ENCODE peak calls at places on chromosomes 4 and X, in eight cellular contexts. Y is T-helper 2 cell; T is fibroblast of mammary gland; L is psoas muscle; J is cardiac muscle cell; A is caudate nucleus; Z is HFF-Myc; W is natural killer cell treated with Interleukin-12 subunit alpha and Interleukin-12 subunit beta and Interleukin-15 and Interleukin-18, amount 100 ng/mL, for 72 hours. G is an unnamed sample.
A peak's percentile ranks its signal among the peaks of the same experiment; 100 is the strongest.

GRCh38 chr4:105895324-105895608 is at the start of gene NPNT:
- DNase-seq in J (peak; percentile 79), T (no peak), W (no peak), A (no peak), L (no peak), Y (no peak), Z (no peak), G (no peak)

GRCh38 chr4:3074846-3075651 is 568 bp downstream of the HTT start:
- DNase-seq in Z (peak; percentile 21), L (peak; percentile 43), A (no peak), T (peak; percentile 52), W (peak; percentile 65), Y (no peak), J (peak; percentile 86), G (peak; percentile 55)

GRCh38 chrX:65601530-65602281 is 65.7 kb upstream of the MSN start:
- DNase-seq in T (peak; percentile 91), L (peak; percentile 81), Z (peak; percentile 49), A (no peak), J (no peak), W (no peak), Y (no peak), G (peak; percentile 94)

GRCh38 chr4:157045507-157046127 is 30.3 kb upstream of the GLRB start:
- DNase-seq in A (no peak), J (peak; percentile 63), W (no peak), Y (no peak), Z (peak; percentile 61), L (no peak), T (peak; percentile 81), G (peak; percentile 86)

GRCh38 chr4:1371151-1371830 is 24.3 kb downstream of the UVSSA start:
- DNase-seq in Z (no peak), T (no peak), Y (no peak), L (no peak), W (peak; percentile 49), A (no peak), J (no peak), G (no peak)

GRCh38 chr4:67687639-67688038 is 13.3 kb downstream of the UBA6 start:
- DNase-seq in T (peak; percentile 70), Y (no peak), W (no peak), Z (no peak), L (no peak), A (no peak), J (no peak), G (peak; percentile 18)

GRCh38 chr4:6267573-6267972 is 2.1 kb upstream of the WFS1 start:
- DNase-seq in J (no peak), A (no peak), L (no peak), Y (no peak), T (no peak), Z (no peak), W (no peak), G (no peak)

GRCh38 chr4:8558080-8558960 is 21.9 kb upstream of the GPR78 start:
- DNase-seq in L (no peak), J (no peak), Y (no peak), Z (no peak), A (no peak), W (no peak), T (no peak), G (peak; percentile 29)

GRCh38 chr4:56976283-56976877 is 1.0 kb downstream of the NOA1 start:
- DNase-seq in J (peak; percentile 24), Y (no peak), L (no peak), Z (no peak), T (no peak), A (no peak), W (no peak), G (no peak)

GRCh38 chrX:136708348-136708747 is 60.4 kb downstream of the CD40LG start:
- DNase-seq in Y (no peak), Z (no peak), L (no peak), T (no peak), A (no peak), J (peak; percentile 5), W (no peak), G (peak; percentile 16)

G was measured in cardiac fibroblast.